ENCODE peak calls at places on chromosomes 6 and 20, in six cellular contexts. V, E, Q, W, S and U are unnamed samples.

GRCh38 chr6:140923048-140923447 is 1209.7 kb upstream of the GJE1 start:
- DNase-seq in V (no peak), E (no peak), Q (no peak), W (no peak), S (peak), U (no peak)

GRCh38 chr6:118377711-118378414 is 170.2 kb upstream of the PLN start:
- DNase-seq in V (no peak), E (peak), Q (peak), W (peak), S (no peak), U (no peak)

GRCh38 chr20:57148266-57148665 is 118.2 kb downstream of the BMP7 start:
- DNase-seq in V (no peak), E (no peak), Q (no peak), W (no peak), S (no peak), U (no peak)

GRCh38 chr6:42279966-42280629 is 62.4 kb upstream of the MRPS10 start:
- DNase-seq in V (no peak), E (no peak), Q (no peak), W (no peak), S (peak), U (no peak)

GRCh38 chr6:89734526-89734925 is 85.1 kb downstream of the MDN1 start:
- DNase-seq in V (no peak), E (no peak), Q (no peak), W (no peak), S (peak), U (no peak)

GRCh38 chr6:11727356-11727755 is 51.2 kb downstream of the ADTRP start:
- DNase-seq in V (no peak), E (no peak), Q (no peak), W (no peak), S (no peak), U (no peak)

GRCh38 chr6:22102671-22103070 is 194.2 kb downstream of the PRL start:
- DNase-seq in V (no peak), E (no peak), Q (no peak), W (no peak), S (no peak), U (no peak)

GRCh38 chr20:51354769-51355319 is 187.7 kb downstream of the NFATC2 start:
- DNase-seq in V (no peak), E (no peak), Q (no peak), W (no peak), S (peak), U (no peak)

GRCh38 chr6:75532521-75532920 is 38.9 kb upstream of the FILIP1 start:
- DNase-seq in V (no peak), E (no peak), Q (no peak), W (no peak), S (peak), U (no peak)

GRCh38 chr6:100305237-100305869 is 159.4 kb downstream of the SIM1 start:
- DNase-seq in V (no peak), E (no peak), Q (no peak), W (no peak), S (no peak), U (no peak)

GRCh38 chr6:21208796-21209186 is 384.8 kb upstream of the SOX4 start:
- DNase-seq in V (no peak), E (no peak), Q (no peak), W (no peak), S (no peak), U (no peak)

GRCh38 chr6:165227644-165228329 is 81.6 kb downstream of the C6orf118 start:
- DNase-seq in V (no peak), E (no peak), Q (no peak), W (peak), S (peak), U (no peak)

GRCh38 chr6:106974337-106974998 is at the start of gene CD24:
- DNase-seq in V (peak), E (peak), Q (peak), W (no peak), S (no peak), U (peak)

GRCh38 chr20:19291024-19291817 is 78.8 kb downstream of the SLC24A3 start:
- DNase-seq in V (no peak), E (no peak), Q (no peak), W (no peak), S (no peak), U (no peak)

GRCh38 chr6:113630738-113631535 is 226.2 kb upstream of the MARCKS start:
- DNase-seq in V (no peak), E (peak), Q (no peak), W (no peak), S (peak), U (no peak)

GRCh38 chr6:28940859-28941680 is 17.3 kb upstream of the TRIM27 start:
- DNase-seq in V (peak), E (peak), Q (peak), W (peak), S (peak), U (peak)

GRCh38 chr6:74857157-74857556 is 348.7 kb downstream of the COL12A1 start:
- DNase-seq in V (no peak), E (no peak), Q (no peak), W (no peak), S (no peak), U (peak)

GRCh38 chr20:39778847-39779641 is 816.9 kb downstream of the DHX35 start:
- DNase-seq in V (no peak), E (peak), Q (no peak), W (no peak), S (no peak), U (no peak)

GRCh38 chr20:54184920-54185626 is 11.3 kb upstream of the CYP24A1 start:
- DNase-seq in V (no peak), E (no peak), Q (no peak), W (no peak), S (no peak), U (no peak)

DNA sequence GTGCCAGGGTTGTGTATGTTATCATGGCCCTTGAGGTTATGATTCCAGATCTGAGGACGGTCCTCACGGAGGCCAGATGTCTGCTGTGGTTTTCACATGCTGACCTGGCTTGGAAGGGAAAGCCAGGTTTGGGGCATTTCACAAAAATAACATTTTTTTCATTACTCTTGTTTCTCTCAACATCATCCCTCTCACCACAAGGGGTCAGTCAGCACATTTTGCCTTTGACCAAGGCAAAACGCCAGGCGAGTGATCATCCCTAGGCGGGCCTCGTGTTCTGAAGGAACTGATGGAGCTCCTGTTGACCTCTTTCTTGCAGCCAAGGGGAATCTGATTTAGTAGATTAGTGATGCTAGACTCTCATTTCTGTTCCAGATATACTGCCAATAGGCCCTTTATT is 133.5 kb downstream of the TBC1D7 start:
- DNase-seq in V (peak), E (peak), Q (peak), W (peak), S (peak), U (peak)
- TF ChIP-seq CTCF in V (peak), E (peak), Q (peak), W (no peak), S (peak), U (peak)

GRCh38 chr6:470051-470900 is 78.7 kb downstream of the IRF4 start:
- DNase-seq in V (no peak), E (no peak), Q (no peak), W (no peak), S (no peak), U (no peak)

GRCh38 chr6:467671-468082 is 76.1 kb downstream of the IRF4 start:
- DNase-seq in V (no peak), E (no peak), Q (no peak), W (no peak), S (no peak), U (no peak)

GRCh38 chr6:467111-467510 is 75.6 kb downstream of the IRF4 start:
- DNase-seq in V (no peak), E (no peak), Q (no peak), W (no peak), S (no peak), U (no peak)

GRCh38 chr6:466564-466963 is 75.0 kb downstream of the IRF4 start:
- DNase-seq in V (no peak), E (no peak), Q (no peak), W (no peak), S (no peak), U (no peak)

DNA sequence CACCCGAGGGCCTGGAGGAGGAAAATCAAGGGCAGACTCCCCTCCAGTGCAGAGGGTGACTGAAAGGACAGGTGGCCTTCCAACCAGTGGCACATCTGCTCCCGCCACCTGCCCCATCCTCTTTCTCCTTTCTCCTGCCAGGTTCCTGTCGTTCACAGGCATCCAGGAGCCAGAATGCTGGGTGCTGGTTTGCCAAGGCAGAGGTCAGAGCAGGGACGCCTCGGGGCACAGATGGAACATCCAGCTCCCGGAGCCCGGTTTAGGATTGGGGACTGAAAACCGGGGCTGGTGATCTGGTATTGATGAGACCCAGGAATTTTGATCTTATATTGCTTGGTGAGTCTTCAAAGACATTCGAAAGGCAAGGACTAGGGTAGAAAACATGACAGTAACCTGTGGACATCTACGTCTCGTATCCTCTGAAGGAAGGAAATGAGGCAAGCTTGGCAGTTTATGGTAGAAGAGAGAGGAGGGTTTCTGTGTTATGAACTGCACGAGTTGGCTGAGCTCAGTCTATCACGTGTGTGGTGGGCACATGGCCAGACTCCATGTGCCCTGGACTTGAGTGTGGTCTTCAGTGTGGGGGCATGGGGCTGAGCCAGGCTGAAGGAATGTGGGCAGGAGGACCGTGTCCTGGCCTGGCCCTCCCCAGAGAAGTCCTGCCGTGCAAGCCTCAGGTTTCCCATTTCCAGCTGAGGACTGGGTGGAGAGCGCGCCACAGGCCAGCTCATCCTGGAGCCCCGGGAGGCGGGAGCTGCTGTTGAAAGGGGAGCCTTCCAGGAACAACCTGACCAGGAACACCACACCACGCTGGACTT is 74.2 kb downstream of the IRF4 start:
- DNase-seq in V (no peak), E (no peak), Q (no peak), W (no peak), S (no peak), U (no peak)
- TF ChIP-seq CTCF in V (no peak), E (no peak), Q (no peak), W (no peak), S (no peak), U (no peak)

GRCh38 chr6:7993399-7993798 is 70.8 kb downstream of the BLOC1S5 start:
- DNase-seq in V (no peak), E (no peak), Q (no peak), W (no peak), S (no peak), U (no peak)

GRCh38 chr6:7996538-7997225 is 67.5 kb downstream of the BLOC1S5 start:
- DNase-seq in V (no peak), E (no peak), Q (no peak), W (no peak), S (peak), U (peak)

GRCh38 chr6:7993952-7994351 is 70.2 kb downstream of the BLOC1S5 start:
- DNase-seq in V (no peak), E (no peak), Q (no peak), W (no peak), S (no peak), U (no peak)

GRCh38 chr6:7991536-7991935 is 72.7 kb downstream of the BLOC1S5 start:
- DNase-seq in V (no peak), E (no peak), Q (no peak), W (no peak), S (no peak), U (no peak)

GRCh38 chr6:7991992-7992815 is 72.0 kb downstream of the BLOC1S5 start:
- DNase-seq in V (no peak), E (peak), Q (peak), W (no peak), S (peak), U (peak)
- TF ChIP-seq CTCF in V (peak), E (no peak), Q (peak), W (peak), S (peak), U (peak)

GRCh38 chr20:24458441-24458840 is 11.0 kb upstream of the SYNDIG1 start:
- DNase-seq in V (no peak), E (no peak), Q (no peak), W (no peak), S (no peak), U (no peak)

GRCh38 chr20:24461848-24462247 is 7.6 kb upstream of the SYNDIG1 start:
- DNase-seq in V (no peak), E (no peak), Q (no peak), W (no peak), S (no peak), U (no peak)

GRCh38 chr20:24465168-24465567 is 4.3 kb upstream of the SYNDIG1 start:
- DNase-seq in V (no peak), E (no peak), Q (no peak), W (no peak), S (no peak), U (no peak)

GRCh38 chr20:24462461-24463010 is 6.9 kb upstream of the SYNDIG1 start:
- DNase-seq in V (no peak), E (no peak), Q (peak), W (no peak), S (no peak), U (no peak)

GRCh38 chr20:24460712-24461111 is 8.7 kb upstream of the SYNDIG1 start:
- DNase-seq in V (no peak), E (no peak), Q (no peak), W (no peak), S (no peak), U (no peak)
- TF ChIP-seq CTCF in V (peak), E (no peak), Q (peak), W (no peak), S (no peak), U (no peak)

GRCh38 chr6:152360016-152360415 is 277.1 kb downstream of the SYNE1 start:
- DNase-seq in V (no peak), E (no peak), Q (no peak), W (no peak), S (no peak), U (no peak)

GRCh38 chr6:152355166-152355565 is 282.0 kb downstream of the SYNE1 start:
- DNase-seq in V (no peak), E (no peak), Q (peak), W (no peak), S (no peak), U (no peak)

GRCh38 chr6:152353440-152353839 is 283.7 kb downstream of the SYNE1 start:
- DNase-seq in V (no peak), E (no peak), Q (no peak), W (no peak), S (no peak), U (no peak)

GRCh38 chr6:152356016-152356415 is 281.1 kb downstream of the SYNE1 start:
- DNase-seq in V (no peak), E (no peak), Q (no peak), W (no peak), S (no peak), U (no peak)

GRCh38 chr6:152356659-152357058 is 280.5 kb downstream of the SYNE1 start:
- DNase-seq in V (no peak), E (no peak), Q (peak), W (no peak), S (peak), U (no peak)
- TF ChIP-seq CTCF in V (peak), E (no peak), Q (peak), W (no peak), S (peak), U (no peak)

GRCh38 chr6:31689249-31690110 is 8.6 kb upstream of the LY6G5C start:
- DNase-seq in V (no peak), E (no peak), Q (no peak), W (no peak), S (no peak), U (peak)
- TF ChIP-seq CTCF in V (peak), E (no peak), Q (peak), W (no peak), S (peak), U (peak)

GRCh38 chr20:62135573-62136266 is 7.5 kb downstream of the PSMA7 start:
- DNase-seq in V (no peak), E (no peak), Q (no peak), W (no peak), S (no peak), U (no peak)

GRCh38 chr20:62132421-62132820 is 10.1 kb downstream of the LSM14B start:
- DNase-seq in V (no peak), E (no peak), Q (no peak), W (no peak), S (no peak), U (no peak)

GRCh38 chr20:62133051-62133845 is 9.9 kb downstream of the PSMA7 start:
- DNase-seq in V (no peak), E (peak), Q (no peak), W (peak), S (no peak), U (no peak)

GRCh38 chr20:62134735-62135231 is 8.4 kb downstream of the PSMA7 start:
- DNase-seq in V (no peak), E (peak), Q (no peak), W (peak), S (peak), U (no peak)

DNA sequence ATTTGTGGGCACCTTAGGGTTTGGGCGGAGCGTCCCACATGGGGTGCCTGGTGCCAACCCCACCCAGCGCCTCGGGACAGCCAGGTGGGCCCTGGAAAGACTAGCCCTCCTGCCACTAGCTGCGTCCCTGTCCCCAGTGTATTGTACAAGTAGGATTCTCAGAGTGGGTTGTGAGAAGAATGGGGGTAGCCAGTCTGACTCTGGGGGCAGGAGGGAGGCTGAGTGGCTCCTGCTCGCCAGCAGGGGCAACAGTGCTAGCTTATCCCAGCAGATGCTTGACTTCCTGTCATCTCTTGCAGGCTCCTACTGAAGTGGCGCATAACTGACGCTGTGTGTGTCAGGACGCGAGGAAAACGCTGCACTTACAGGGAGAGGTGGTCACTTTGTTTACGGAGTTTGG is 9.3 kb downstream of the PSMA7 start:
- DNase-seq in V (no peak), E (no peak), Q (no peak), W (no peak), S (no peak), U (no peak)
- TF ChIP-seq CTCF in V (no peak), E (no peak), Q (peak), W (no peak), S (peak), U (no peak)

DNA sequence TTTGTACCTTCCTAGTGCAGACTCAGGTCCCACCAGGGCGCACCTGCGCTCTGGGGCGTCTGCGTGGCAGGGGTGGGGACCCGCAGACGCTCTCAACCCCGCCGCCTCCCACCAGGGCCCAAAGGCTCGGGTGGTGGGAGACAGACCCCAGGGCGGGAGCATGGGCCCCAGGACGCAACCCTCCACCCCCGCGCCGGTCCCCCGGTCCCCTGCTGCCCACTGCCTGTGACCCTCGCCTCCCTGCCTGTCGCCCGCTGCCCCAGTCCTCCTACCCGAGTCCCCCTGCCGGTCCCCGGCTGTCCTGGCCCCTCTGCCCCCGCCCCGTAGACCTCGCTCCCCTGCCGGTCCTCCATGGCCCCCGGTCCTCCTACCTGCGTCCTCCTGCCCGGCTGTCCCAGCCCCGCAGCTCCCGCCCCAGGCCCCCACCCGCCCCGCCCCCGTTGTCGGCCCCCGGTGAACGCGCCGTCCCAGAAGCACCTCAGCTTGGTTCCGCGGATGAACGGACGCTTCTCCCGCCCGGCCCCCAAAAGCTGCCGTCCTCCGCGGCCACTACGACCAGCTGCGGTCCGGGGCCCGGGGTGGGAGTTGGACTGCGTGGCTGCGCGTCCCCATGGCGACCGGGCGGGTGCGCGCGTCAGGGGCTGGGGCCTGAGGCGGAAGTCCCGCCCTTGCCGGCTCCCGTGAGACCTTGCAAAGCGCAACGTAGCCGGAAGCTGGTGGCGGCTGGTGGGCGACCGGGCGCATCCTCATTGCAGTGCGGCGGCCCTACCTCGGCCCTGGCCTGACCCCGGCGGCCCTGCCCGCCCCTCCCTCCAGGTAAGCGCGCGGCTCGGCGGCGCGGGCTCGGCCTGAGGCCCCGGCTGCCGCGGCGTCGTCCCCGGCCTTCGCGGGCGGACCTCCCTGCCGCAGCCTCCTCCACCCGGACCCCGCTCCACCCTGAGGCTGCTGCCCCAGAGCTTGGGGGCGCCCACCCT is at the start of gene ARFGAP1:
- DNase-seq in V (peak), E (peak), Q (peak), W (peak), S (peak), U (peak)
- TF ChIP-seq CTCF in V (no peak), E (no peak), Q (no peak), W (no peak), S (no peak), U (no peak)

GRCh38 chr6:46677314-46677654 is 10.4 kb upstream of the TDRD6 start:
- DNase-seq in V (no peak), E (no peak), Q (peak), W (no peak), S (no peak), U (no peak)
- TF ChIP-seq CTCF in V (peak), E (no peak), Q (peak), W (no peak), S (peak), U (no peak)